ENCODE peak calls at places on chromosome 18, in six cellular contexts. J is cardiac muscle cell, Y is pancreas, S is body of pancreas, B is tibial nerve, I is tibial artery. K is an unnamed sample.

GRCh38 chr18:38790303-38790702 is 1224.7 kb upstream of the CELF4 start:
- DNase-seq in J (no peak), Y (no peak), S (no peak), B (no peak), I (no peak), K (no peak)

GRCh38 chr18:44744206-44745180 is 63.8 kb downstream of the SETBP1 start:
- DNase-seq in J (no peak), Y (peak; percentile 74), S (peak; percentile 67), B (no peak), I (peak; percentile 70), K (peak; percentile 62)

GRCh38 chr18:58254873-58255511 is 211.0 kb downstream of the NEDD4L start:
- DNase-seq in J (no peak), Y (peak; percentile 61), S (peak; percentile 79), B (no peak), I (no peak), K (no peak)

GRCh38 chr18:79916546-79917350 is 34.7 kb downstream of the SLC66A2 start:
- DNase-seq in J (no peak), Y (no peak), S (peak; percentile 0), B (no peak), I (peak; percentile 46), K (no peak)

GRCh38 chr18:79470547-79470946 is 74.8 kb downstream of the NFATC1 start:
- DNase-seq in J (no peak), Y (no peak), S (no peak), B (no peak), I (no peak), K (no peak)

GRCh38 chr18:74982946-74983635 is 225.8 kb downstream of the PTGR3 start:
- DNase-seq in J (no peak), Y (no peak), S (no peak), B (no peak), I (no peak), K (no peak)

GRCh38 chr18:36830141-36830495 is 1.2 kb downstream of the KIAA1328 start:
- DNase-seq in J (no peak), Y (no peak), S (no peak), B (no peak), I (no peak), K (no peak)

GRCh38 chr18:70372450-70373061 is 83.7 kb downstream of the SOCS6 start:
- DNase-seq in J (no peak), Y (no peak), S (no peak), B (no peak), I (no peak), K (no peak)

GRCh38 chr18:36015629-36016028 is 43.1 kb downstream of the RMP24 start:
- DNase-seq in J (no peak), Y (no peak), S (no peak), B (no peak), I (no peak), K (no peak)

GRCh38 chr18:44079602-44080001 is 601.1 kb upstream of the SETBP1 start:
- DNase-seq in J (peak; percentile 91), Y (no peak), S (no peak), B (no peak), I (no peak), K (no peak)

GRCh38 chr18:70276416-70277145 is 12.3 kb upstream of the SOCS6 start:
- DNase-seq in J (no peak), Y (no peak), S (no peak), B (no peak), I (no peak), K (no peak)

GRCh38 chr18:63155169-63155852 is 164.3 kb downstream of the BCL2 start:
- DNase-seq in J (peak; percentile 44), Y (peak; percentile 80), S (peak; percentile 84), B (peak; percentile 64), I (peak; percentile 76), K (peak; percentile 41)

GRCh38 chr18:41146301-41146700 is 808.7 kb upstream of the PIK3C3 start:
- DNase-seq in J (no peak), Y (no peak), S (no peak), B (no peak), I (no peak), K (no peak)

GRCh38 chr18:13464432-13465125 is 246.0 kb downstream of the LDLRAD4 start:
- DNase-seq in J (peak; percentile 56), Y (no peak), S (peak; percentile 60), B (peak; percentile 28), I (peak; percentile 77), K (no peak)

GRCh38 chr18:72692086-72692485 is 147.9 kb upstream of the CBLN2 start:
- DNase-seq in J (no peak), Y (peak; percentile 37), S (peak; percentile 17), B (no peak), I (no peak), K (no peak)

GRCh38 chr18:62996552-62996951 is 281.2 kb downstream of the PHLPP1 start:
- DNase-seq in J (no peak), Y (no peak), S (no peak), B (no peak), I (no peak), K (no peak)

GRCh38 chr18:75247041-75247551 is 36.5 kb downstream of the TSHZ1 start:
- DNase-seq in J (peak; percentile 73), Y (no peak), S (no peak), B (no peak), I (no peak), K (no peak)

GRCh38 chr18:74196220-74197119 is 48.1 kb downstream of the TIMM21 start:
- DNase-seq in J (peak; percentile 85), Y (no peak), S (peak; percentile 74), B (peak; percentile 43), I (no peak), K (no peak)

GRCh38 chr18:33536904-33537303 is 41.1 kb upstream of the ASXL3 start:
- DNase-seq in J (no peak), Y (no peak), S (no peak), B (no peak), I (no peak), K (no peak)

GRCh38 chr18:58529714-58530354 is 99.1 kb downstream of the ALPK2 start:
- DNase-seq in J (peak; percentile 72), Y (peak; percentile 37), S (peak; percentile 71), B (peak; percentile 65), I (no peak), K (no peak)

GRCh38 chr18:75304678-75305557 is 94.3 kb downstream of the TSHZ1 start:
- DNase-seq in J (no peak), Y (no peak), S (no peak), B (no peak), I (no peak), K (no peak)

GRCh38 chr18:44033144-44033543 is 647.5 kb upstream of the SETBP1 start:
- DNase-seq in J (no peak), Y (no peak), S (no peak), B (no peak), I (no peak), K (no peak)

GRCh38 chr18:47747260-47747795 is 183.1 kb downstream of the SMAD2 start:
- DNase-seq in J (no peak), Y (no peak), S (no peak), B (no peak), I (no peak), K (no peak)

GRCh38 chr18:47750889-47751423 is 179.5 kb downstream of the SMAD2 start:
- DNase-seq in J (no peak), Y (no peak), S (no peak), B (no peak), I (no peak), K (no peak)

GRCh38 chr18:47746615-47747014 is 183.8 kb downstream of the SMAD2 start:
- DNase-seq in J (no peak), Y (no peak), S (no peak), B (no peak), I (no peak), K (no peak)

GRCh38 chr18:47748093-47748796 is 182.2 kb downstream of the SMAD2 start:
- DNase-seq in J (no peak), Y (no peak), S (no peak), B (no peak), I (no peak), K (no peak)

DNA sequence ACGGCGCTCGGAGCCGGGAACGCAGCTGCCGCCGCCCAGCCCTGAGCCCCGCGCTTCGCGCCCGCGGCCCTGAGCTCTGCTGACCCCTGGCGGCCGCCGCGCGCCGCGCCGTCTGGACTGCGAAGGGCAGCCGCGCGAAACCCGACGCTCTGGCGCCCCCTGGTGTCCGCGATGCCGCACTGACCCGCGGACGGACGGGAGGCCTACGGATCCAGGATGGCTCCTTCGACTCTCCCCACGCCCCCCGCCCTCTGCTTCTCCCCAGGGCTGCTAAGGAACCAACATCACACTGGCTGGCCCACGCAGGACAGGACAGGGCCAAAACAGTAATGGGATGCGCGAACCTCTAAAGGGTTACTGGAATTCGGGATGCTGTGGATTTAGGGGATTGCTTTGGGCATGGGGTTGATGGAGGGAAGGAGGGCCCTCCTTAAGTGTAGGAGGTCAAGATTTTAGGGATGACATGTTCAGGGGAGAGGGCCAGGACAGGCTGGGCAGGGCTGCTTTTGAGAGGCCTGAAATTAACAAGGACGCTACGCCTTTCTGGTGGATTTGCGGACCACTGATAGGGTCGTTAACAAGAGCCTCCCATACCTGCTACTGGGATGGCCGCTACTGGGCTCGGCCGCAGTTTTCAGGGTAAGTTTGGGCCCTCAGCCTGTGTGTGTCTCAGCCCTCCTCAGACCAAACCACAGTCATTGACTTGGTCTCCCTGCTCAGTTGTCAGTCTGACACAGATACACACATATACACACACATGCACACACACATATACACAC is 181.1 kb downstream of the SMAD2 start:
- DNase-seq in J (peak; percentile 76), Y (peak; percentile 86), S (peak; percentile 67), B (peak; percentile 67), I (peak; percentile 77), K (peak; percentile 75)
- H3K4me3 ChIP-seq in J (peak overlapping the region; percentile 19), Y (no peak overlapping the region), S (no peak overlapping the region), B (peak overlapping the region; percentile 28), I (peak overlapping the region; percentile 15), K (peak overlapping the region; percentile 63)

GRCh38 chr18:7646174-7646886 is 79.2 kb downstream of the PTPRM start:
- DNase-seq in J (no peak), Y (no peak), S (no peak), B (no peak), I (no peak), K (no peak)
- H3K27ac ChIP-seq in J (no peak overlapping the region), Y (no peak overlapping the region), S (no peak overlapping the region), B (no peak overlapping the region), I (no peak overlapping the region), K (no peak overlapping the region)

DNA sequence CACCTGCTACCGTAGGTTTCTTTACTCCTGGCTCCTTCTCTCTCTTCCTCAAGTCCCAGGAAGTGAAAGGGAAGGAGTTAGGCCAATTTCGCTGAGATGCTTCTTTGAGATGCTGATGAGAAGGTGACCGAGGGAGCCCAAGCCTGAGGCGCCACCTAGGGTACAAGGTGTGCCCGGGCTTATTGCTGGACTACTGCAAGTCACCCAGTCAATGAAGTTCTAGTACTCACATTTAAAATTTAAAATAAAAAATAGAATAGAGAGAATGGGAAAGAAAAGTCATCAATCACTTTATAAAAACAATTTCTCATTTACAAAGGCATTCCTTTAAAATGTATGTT is 45.3 kb downstream of the ACAA2 start:
- DNase-seq in J (peak; percentile 85), Y (no peak), S (peak; percentile 60), B (peak; percentile 38), I (no peak), K (no peak)
- TF ChIP-seq CTCF in J (peak; percentile 89), Y (peak; percentile 11), S (peak; percentile 40), B (peak; percentile 24), I (no peak), K (peak; percentile 57)

GRCh38 chr18:26415631-26416030 is 132.7 kb downstream of the KCTD1 start:
- DNase-seq in J (no peak), Y (no peak), S (no peak), B (no peak), I (no peak), K (no peak)
- H3K4me3 ChIP-seq in J (no peak overlapping the region), Y (no peak overlapping the region), S (no peak overlapping the region), B (no peak overlapping the region), I (no peak overlapping the region), K (no peak overlapping the region)

GRCh38 chr18:54742654-54743053 is 85.6 kb upstream of the RAB27B start:
- DNase-seq in J (peak; percentile 99), Y (no peak), S (peak; percentile 75), B (peak; percentile 88), I (no peak), K (no peak)
- H3K27ac ChIP-seq in J (no peak overlapping the region), Y (no peak overlapping the region), S (no peak overlapping the region), B (no peak overlapping the region), I (no peak overlapping the region), K (no peak overlapping the region)

GRCh38 chr18:39841133-39842041 is 2113.6 kb upstream of the PIK3C3 start:
- DNase-seq in J (peak; percentile 84), Y (no peak), S (peak; percentile 44), B (peak; percentile 5), I (peak; percentile 67), K (peak; percentile 63)
- TF ChIP-seq CTCF in J (peak; percentile 55), Y (no peak), S (no peak), B (peak; percentile 11), I (no peak), K (peak; percentile 51)

K was measured in dorsolateral prefrontal cortex.